ENCODE peak calls at places on chromosomes 6 and 20, in ten cellular contexts. One of them, this sample, is unnamed. For H3K4me1, the result is how much of the 10 kb centered on the place peaks cover.

GRCh38 chr20:17580905-17581304 is 11.0 kb downstream of the DSTN start:
- DNase-seq in sigmoid colon: no peak
- DNase-seq in transverse colon: no peak
- DNase-seq in upper lobe of left lung: no peak
- DNase-seq in breast epithelium: no peak
- DNase-seq in HCT116: no peak
- DNase-seq in GM23338: no peak
- DNase-seq in stomach: no peak
- DNase-seq in endothelial cell of umbilical vein: no peak
- DNase-seq in HepG2: no peak
- DNase-seq in this sample: no peak

GRCh38 chr20:44770480-44771171 is 25.0 kb downstream of the KCNK15 start:
- DNase-seq in breast epithelium: no peak
- DNase-seq in GM23338: no peak
- DNase-seq in endothelial cell of umbilical vein: no peak
- DNase-seq in HCT116: no peak
- DNase-seq in stomach: no peak
- DNase-seq in upper lobe of left lung: no peak
- DNase-seq in transverse colon: no peak
- DNase-seq in sigmoid colon: no peak
- DNase-seq in HepG2: no peak
- DNase-seq in this sample: no peak

GRCh38 chr6:118207947-118208346 is 300.9 kb downstream of the SLC35F1 start:
- DNase-seq in HCT116: no peak
- DNase-seq in HepG2: no peak
- DNase-seq in upper lobe of left lung: no peak
- DNase-seq in transverse colon: no peak
- DNase-seq in GM23338: no peak
- DNase-seq in stomach: no peak
- DNase-seq in breast epithelium: no peak
- DNase-seq in sigmoid colon: no peak
- DNase-seq in endothelial cell of umbilical vein: no peak
- DNase-seq in this sample: no peak

GRCh38 chr20:50193851-50194830 is 3.5 kb downstream of the CEBPB start:
- DNase-seq in transverse colon: no peak
- DNase-seq in endothelial cell of umbilical vein: no peak
- DNase-seq in breast epithelium: no peak
- DNase-seq in sigmoid colon: peak
- DNase-seq in upper lobe of left lung: peak
- DNase-seq in HCT116: no peak
- DNase-seq in GM23338: peak
- DNase-seq in stomach: no peak
- DNase-seq in HepG2: no peak
- DNase-seq in this sample: no peak

GRCh38 chr6:53240763-53241162 is 92.1 kb upstream of the GCM1 start:
- DNase-seq in sigmoid colon: no peak
- DNase-seq in endothelial cell of umbilical vein: no peak
- DNase-seq in transverse colon: no peak
- DNase-seq in GM23338: no peak
- DNase-seq in breast epithelium: no peak
- DNase-seq in HCT116: no peak
- DNase-seq in upper lobe of left lung: peak
- DNase-seq in stomach: no peak
- DNase-seq in HepG2: no peak
- DNase-seq in this sample: no peak

GRCh38 chr20:60627751-60628565 is 624.1 kb upstream of the CDH4 start:
- DNase-seq in GM23338: peak
- DNase-seq in stomach: no peak
- DNase-seq in endothelial cell of umbilical vein: no peak
- DNase-seq in sigmoid colon: no peak
- DNase-seq in HepG2: no peak
- DNase-seq in transverse colon: no peak
- DNase-seq in HCT116: no peak
- DNase-seq in breast epithelium: no peak
- DNase-seq in upper lobe of left lung: no peak
- DNase-seq in this sample: no peak

GRCh38 chr20:44701889-44702288 is 13.3 kb upstream of the CCN5 start:
- DNase-seq in HepG2: no peak
- DNase-seq in endothelial cell of umbilical vein: no peak
- DNase-seq in transverse colon: no peak
- DNase-seq in sigmoid colon: no peak
- DNase-seq in HCT116: no peak
- DNase-seq in stomach: no peak
- DNase-seq in breast epithelium: no peak
- DNase-seq in GM23338: peak
- DNase-seq in upper lobe of left lung: no peak
- DNase-seq in this sample: no peak

GRCh38 chr20:61331542-61331941 is 79.5 kb downstream of the CDH4 start:
- DNase-seq in HepG2: no peak
- DNase-seq in HCT116: no peak
- DNase-seq in transverse colon: no peak
- DNase-seq in endothelial cell of umbilical vein: peak
- DNase-seq in upper lobe of left lung: peak
- DNase-seq in GM23338: no peak
- DNase-seq in sigmoid colon: no peak
- DNase-seq in stomach: no peak
- DNase-seq in breast epithelium: no peak
- DNase-seq in this sample: no peak

GRCh38 chr20:63101781-63102719 is 95.3 kb upstream of the BHLHE23 start:
- DNase-seq in breast epithelium: no peak
- DNase-seq in transverse colon: peak
- DNase-seq in sigmoid colon: peak
- DNase-seq in HCT116: no peak
- DNase-seq in upper lobe of left lung: no peak
- DNase-seq in stomach: peak
- DNase-seq in GM23338: peak
- DNase-seq in endothelial cell of umbilical vein: peak
- DNase-seq in HepG2: no peak
- DNase-seq in this sample: peak

GRCh38 chr6:78340755-78341154 is 526.6 kb upstream of the IRAK1BP1 start:
- DNase-seq in GM23338: no peak
- DNase-seq in HCT116: no peak
- DNase-seq in HepG2: no peak
- DNase-seq in endothelial cell of umbilical vein: no peak
- DNase-seq in transverse colon: no peak
- DNase-seq in breast epithelium: no peak
- DNase-seq in upper lobe of left lung: no peak
- DNase-seq in stomach: no peak
- DNase-seq in sigmoid colon: no peak
- DNase-seq in this sample: no peak

GRCh38 chr6:43773050-43773956 is 3.3 kb downstream of the VEGFA start:
- DNase-seq in upper lobe of left lung: peak
- DNase-seq in HepG2: peak
- DNase-seq in transverse colon: peak
- DNase-seq in sigmoid colon: peak
- DNase-seq in HCT116: peak
- DNase-seq in GM23338: peak
- DNase-seq in stomach: peak
- DNase-seq in endothelial cell of umbilical vein: peak
- DNase-seq in breast epithelium: no peak
- DNase-seq in this sample: no peak

GRCh38 chr6:167450631-167451030 is 125.7 kb downstream of the TTLL2 start:
- DNase-seq in GM23338: no peak
- DNase-seq in stomach: no peak
- DNase-seq in breast epithelium: no peak
- DNase-seq in transverse colon: peak
- DNase-seq in sigmoid colon: no peak
- DNase-seq in HCT116: no peak
- DNase-seq in upper lobe of left lung: no peak
- DNase-seq in endothelial cell of umbilical vein: no peak
- DNase-seq in HepG2: no peak
- DNase-seq in this sample: peak

GRCh38 chr20:57040924-57041323 is 225.5 kb downstream of the BMP7 start:
- DNase-seq in GM23338: no peak
- DNase-seq in endothelial cell of umbilical vein: no peak
- DNase-seq in transverse colon: peak
- DNase-seq in HepG2: no peak
- DNase-seq in upper lobe of left lung: no peak
- DNase-seq in HCT116: no peak
- DNase-seq in sigmoid colon: peak
- DNase-seq in stomach: no peak
- DNase-seq in breast epithelium: no peak
- DNase-seq in this sample: peak

GRCh38 chr6:40307712-40308111 is 279.5 kb downstream of the LRFN2 start:
- DNase-seq in stomach: no peak
- DNase-seq in sigmoid colon: no peak
- DNase-seq in endothelial cell of umbilical vein: no peak
- DNase-seq in transverse colon: no peak
- DNase-seq in GM23338: no peak
- DNase-seq in HCT116: no peak
- DNase-seq in upper lobe of left lung: no peak
- DNase-seq in breast epithelium: no peak
- DNase-seq in HepG2: no peak
- DNase-seq in this sample: no peak

GRCh38 chr6:168377481-168377850 is 57.9 kb upstream of the DACT2 start:
- DNase-seq in GM23338: no peak
- DNase-seq in breast epithelium: no peak
- DNase-seq in upper lobe of left lung: no peak
- DNase-seq in endothelial cell of umbilical vein: no peak
- DNase-seq in transverse colon: no peak
- DNase-seq in HepG2: no peak
- DNase-seq in sigmoid colon: peak
- DNase-seq in stomach: no peak
- DNase-seq in HCT116: no peak
- DNase-seq in this sample: peak

GRCh38 chr20:37901280-37901666 is 1.7 kb upstream of the VSTM2L start:
- DNase-seq in HCT116: no peak
- DNase-seq in stomach: no peak
- DNase-seq in endothelial cell of umbilical vein: no peak
- DNase-seq in HepG2: no peak
- DNase-seq in breast epithelium: no peak
- DNase-seq in upper lobe of left lung: no peak
- DNase-seq in sigmoid colon: no peak
- DNase-seq in transverse colon: no peak
- DNase-seq in GM23338: peak
- DNase-seq in this sample: no peak
- H3K4me3 ChIP-seq in HCT116: no peak
- H3K4me3 ChIP-seq in stomach: no peak
- H3K4me3 ChIP-seq in endothelial cell of umbilical vein: no peak
- H3K4me3 ChIP-seq in HepG2: no peak
- H3K4me3 ChIP-seq in breast epithelium: no peak
- H3K4me3 ChIP-seq in upper lobe of left lung: no peak
- H3K4me3 ChIP-seq in sigmoid colon: no peak
- H3K4me3 ChIP-seq in transverse colon: no peak
- H3K4me3 ChIP-seq in GM23338: no peak
- H3K4me3 ChIP-seq in this sample: no peak

DNA sequence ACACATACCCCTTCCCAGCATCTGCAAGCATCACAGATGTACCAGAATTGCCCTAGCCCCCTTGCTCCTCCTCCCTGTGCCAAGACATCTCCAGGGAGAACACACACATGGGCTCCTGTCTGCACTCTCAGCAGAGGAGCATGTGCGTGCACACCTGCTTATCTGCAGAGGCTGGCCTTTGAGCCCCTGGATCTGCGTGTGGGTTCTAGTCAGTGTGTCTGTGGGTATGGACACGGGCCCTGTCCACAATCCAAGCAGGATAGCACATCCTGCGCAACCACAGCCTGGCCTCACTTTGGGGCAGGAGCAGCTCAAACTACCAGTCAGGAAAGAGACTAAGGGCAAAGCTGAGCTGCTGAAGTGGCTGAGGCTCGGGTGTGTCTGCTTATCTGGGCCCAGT is 41.0 kb downstream of the HM13 start:
- DNase-seq in transverse colon: no peak
- DNase-seq in upper lobe of left lung: no peak
- DNase-seq in breast epithelium: no peak
- DNase-seq in stomach: no peak
- DNase-seq in GM23338: no peak
- DNase-seq in endothelial cell of umbilical vein: no peak
- DNase-seq in HCT116: no peak
- DNase-seq in HepG2: no peak
- DNase-seq in sigmoid colon: no peak
- DNase-seq in this sample: no peak
- TF ChIP-seq POLR2AphosphoS5 in transverse colon: no peak
- TF ChIP-seq POLR2AphosphoS5 in upper lobe of left lung: no peak
- TF ChIP-seq POLR2AphosphoS5 in breast epithelium: no peak
- TF ChIP-seq POLR2AphosphoS5 in stomach: no peak
- TF ChIP-seq POLR2AphosphoS5 in GM23338: no peak
- TF ChIP-seq POLR2AphosphoS5 in endothelial cell of umbilical vein: no peak
- TF ChIP-seq POLR2AphosphoS5 in HCT116: no peak
- TF ChIP-seq POLR2AphosphoS5 in HepG2: no peak
- TF ChIP-seq POLR2AphosphoS5 in sigmoid colon: no peak
- TF ChIP-seq POLR2AphosphoS5 in this sample: no peak

DNA sequence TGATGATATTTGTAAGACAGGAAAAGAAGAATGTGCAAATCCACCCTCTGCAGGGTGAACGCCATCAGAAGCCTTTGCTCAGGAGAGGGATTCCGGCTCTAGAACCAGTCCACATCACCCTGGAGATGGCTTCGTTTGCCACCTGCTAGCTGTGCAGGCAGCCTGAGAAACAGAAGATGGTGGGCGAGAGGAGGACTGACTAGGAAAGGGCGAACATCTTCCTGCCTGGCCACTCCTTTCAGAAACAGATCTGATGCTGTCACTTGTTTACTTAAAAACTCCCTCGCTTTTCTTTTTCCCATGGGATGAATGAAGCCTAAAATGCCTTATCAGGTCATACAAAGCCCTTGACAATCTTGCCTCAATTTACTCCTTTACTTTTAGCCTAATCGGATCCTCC is 1.2 kb downstream of the PTPRA start:
- DNase-seq in HepG2: no peak
- DNase-seq in stomach: no peak
- DNase-seq in sigmoid colon: no peak
- DNase-seq in breast epithelium: no peak
- DNase-seq in endothelial cell of umbilical vein: peak
- DNase-seq in transverse colon: no peak
- DNase-seq in upper lobe of left lung: no peak
- DNase-seq in GM23338: peak
- DNase-seq in HCT116: no peak
- DNase-seq in this sample: no peak
- H3K4me1 ChIP-seq in HepG2: half or more
- H3K4me1 ChIP-seq in stomach: half or more
- H3K4me1 ChIP-seq in sigmoid colon: under half
- H3K4me1 ChIP-seq in breast epithelium: under half
- H3K4me1 ChIP-seq in endothelial cell of umbilical vein: under half
- H3K4me1 ChIP-seq in transverse colon: under half
- H3K4me1 ChIP-seq in upper lobe of left lung: under half
- H3K4me1 ChIP-seq in GM23338: under half
- H3K4me1 ChIP-seq in HCT116: under half
- H3K4me1 ChIP-seq in this sample: half or more

DNA sequence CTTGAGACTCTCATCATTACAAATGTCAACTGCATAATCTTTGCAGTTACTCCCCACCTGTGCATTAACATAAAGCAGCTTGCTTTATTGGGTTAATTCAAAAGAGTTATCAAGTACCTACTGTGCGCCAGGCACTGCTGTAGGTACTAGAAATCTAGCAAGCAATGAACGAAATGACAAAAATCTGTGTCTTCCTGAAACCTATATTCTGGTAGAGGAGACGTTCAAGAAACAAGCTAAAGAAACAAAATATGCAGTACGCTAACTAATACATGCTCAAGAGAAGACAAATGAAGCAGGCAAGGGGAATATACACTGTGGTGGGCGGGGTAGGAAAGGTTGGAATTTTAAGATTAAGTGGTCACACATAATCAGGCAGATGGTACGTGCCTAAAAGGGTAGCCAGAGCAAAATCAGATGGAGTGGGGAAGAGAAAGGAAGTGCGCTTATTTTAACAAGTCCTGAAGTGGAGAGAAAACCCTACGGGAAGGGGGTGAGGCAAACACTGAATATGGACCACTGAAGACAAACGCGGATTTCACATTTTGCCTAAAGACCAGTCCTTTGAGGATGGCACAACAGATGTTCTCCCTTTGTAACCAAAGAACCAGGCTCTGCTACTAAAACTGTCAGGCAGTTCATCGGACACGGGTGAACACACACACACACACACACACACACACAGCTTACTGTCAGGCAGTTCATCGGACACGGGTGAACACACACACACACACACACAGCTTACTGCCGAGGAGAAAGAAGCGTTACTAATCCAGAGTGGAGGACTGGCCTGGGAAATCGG is 1.2 kb downstream of the ELOVL2 start:
- DNase-seq in GM23338: peak
- DNase-seq in HCT116: no peak
- DNase-seq in HepG2: no peak
- DNase-seq in stomach: no peak
- DNase-seq in upper lobe of left lung: no peak
- DNase-seq in sigmoid colon: no peak
- DNase-seq in endothelial cell of umbilical vein: no peak
- DNase-seq in transverse colon: no peak
- DNase-seq in breast epithelium: no peak
- DNase-seq in this sample: no peak
- H3K4me3 ChIP-seq in GM23338: peak
- H3K4me3 ChIP-seq in HCT116: no peak
- H3K4me3 ChIP-seq in HepG2: peak
- H3K4me3 ChIP-seq in stomach: peak
- H3K4me3 ChIP-seq in upper lobe of left lung: peak
- H3K4me3 ChIP-seq in sigmoid colon: no peak
- H3K4me3 ChIP-seq in endothelial cell of umbilical vein: no peak
- H3K4me3 ChIP-seq in transverse colon: no peak
- H3K4me3 ChIP-seq in breast epithelium: peak
- H3K4me3 ChIP-seq in this sample: peak